ENCODE peak calls at places on chromosomes 12 and 14, in five cellular contexts. P, R, V, L and T are unnamed samples.

GRCh38 chr12:117530796-117531195 is 169.4 kb upstream of the NOS1 start:
- DNase-seq in P (no peak), R (no peak), V (no peak), L (no peak), T (no peak)

GRCh38 chr12:48077111-48077510 is 28.8 kb downstream of the SENP1 start:
- DNase-seq in P (no peak), R (no peak), V (no peak), L (no peak), T (no peak)

GRCh38 chr12:2829275-2829674 is 5.6 kb downstream of the NRIP2 start:
- DNase-seq in P (no peak), R (no peak), V (no peak), L (no peak), T (no peak)

GRCh38 chr12:51639361-51639760 is 48.3 kb downstream of the SCN8A start:
- DNase-seq in P (no peak), R (no peak), V (no peak), L (no peak), T (no peak)

GRCh38 chr12:57488397-57489156 is 709 bp downstream of the MARS1 start:
- DNase-seq in P (no peak), R (no peak), V (peak; percentile 41), L (peak; percentile 64), T (no peak)

GRCh38 chr12:93336344-93336743 is 41.4 kb upstream of the NUDT4 start:
- DNase-seq in P (no peak), R (no peak), V (no peak), L (no peak), T (peak; percentile 85)

GRCh38 chr12:51383281-51383905 is 7.8 kb downstream of the GALNT6 start:
- DNase-seq in P (no peak), R (no peak), V (no peak), L (no peak), T (no peak)

GRCh38 chr12:57372233-57372632 is 58.6 kb downstream of the R3HDM2 start:
- DNase-seq in P (no peak), R (no peak), V (no peak), L (no peak), T (peak; percentile 60)

GRCh38 chr12:32558941-32559340 is 120.2 kb upstream of the DNM1L start:
- DNase-seq in P (peak; percentile 69), R (no peak), V (no peak), L (no peak), T (no peak)

GRCh38 chr12:104957388-104958008 is 592 bp downstream of the SLC41A2 start:
- DNase-seq in P (no peak), R (peak; percentile 18), V (no peak), L (no peak), T (no peak)

GRCh38 chr12:111858186-111858585 is 16.2 kb downstream of the MAPKAPK5 start:
- DNase-seq in P (no peak), R (no peak), V (no peak), L (no peak), T (no peak)

GRCh38 chr14:54777395-54777794 is 125.2 kb downstream of the GCH1 start:
- DNase-seq in P (no peak), R (no peak), V (no peak), L (no peak), T (no peak)
- H3K36me3 ChIP-seq in P (peaks cover 32% of the 10 kb centered on the region), R (peaks cover 58% of the 10 kb centered on the region), V (peaks cover 25% of the 10 kb centered on the region), L (peaks cover 5% of the 10 kb centered on the region), T (peaks cover 34% of the 10 kb centered on the region)

GRCh38 chr12:264269-264668 is 1.6 kb upstream of the SLC6A13 start:
- DNase-seq in P (no peak), R (no peak), V (no peak), L (no peak), T (peak; percentile 59)

GRCh38 chr12:265096-265495 is 2.5 kb upstream of the SLC6A13 start:
- DNase-seq in P (no peak), R (no peak), V (no peak), L (no peak), T (no peak)

GRCh38 chr12:262113-262512 is 523 bp downstream of the SLC6A13 start:
- DNase-seq in P (no peak), R (no peak), V (no peak), L (no peak), T (no peak)

GRCh38 chr12:263574-263973 is 938 bp upstream of the SLC6A13 start:
- DNase-seq in P (no peak), R (no peak), V (no peak), L (no peak), T (no peak)

DNA sequence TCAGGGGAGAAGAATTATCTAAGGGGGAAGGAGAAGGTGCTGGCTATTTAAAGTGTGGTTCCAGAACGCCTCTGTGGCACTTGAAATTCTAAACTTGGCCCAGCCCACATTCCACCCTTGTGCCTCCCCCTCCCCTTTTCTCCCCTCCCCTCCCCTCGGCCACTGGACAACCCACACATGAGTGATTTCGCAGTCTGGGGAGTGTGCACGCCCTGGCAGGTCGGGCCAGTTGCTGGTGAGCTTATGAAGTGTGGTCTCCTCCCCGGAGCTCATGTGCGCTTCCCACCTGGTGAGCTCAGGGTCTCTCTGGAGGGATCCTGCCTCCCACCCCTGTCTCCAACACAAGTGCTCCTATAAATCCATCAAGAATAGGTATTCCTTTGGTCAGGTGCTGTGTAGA is at the start of gene SLC6A13:
- DNase-seq in P (no peak), R (no peak), V (no peak), L (no peak), T (no peak)
- H3K4me3 ChIP-seq in P (no peak within 1 kb of the TSS), R (no peak within 1 kb of the TSS), V (no peak within 1 kb of the TSS), L (no peak within 1 kb of the TSS), T (no peak within 1 kb of the TSS)

GRCh38 chr12:6613015-6613775 is 6.0 kb upstream of the CHD4 start:
- DNase-seq in P (peak; percentile 54), R (peak; percentile 74), V (peak; percentile 68), L (peak; percentile 88), T (peak; percentile 84)
- TF ChIP-seq CTCF in P (peak; percentile 8), R (no peak), V (no peak), L (no peak), T (no peak)

GRCh38 chr14:50778757-50779483 is 52.0 kb downstream of the NIN start:
- DNase-seq in P (no peak), R (no peak), V (no peak), L (no peak), T (no peak)

GRCh38 chr14:50775357-50775756 is 55.6 kb downstream of the NIN start:
- DNase-seq in P (peak; percentile 89), R (no peak), V (no peak), L (no peak), T (peak; percentile 75)

GRCh38 chr14:50774542-50775267 is 56.3 kb downstream of the NIN start:
- DNase-seq in P (no peak), R (no peak), V (no peak), L (no peak), T (no peak)

GRCh38 chr14:50773632-50774541 is 57.1 kb downstream of the NIN start:
- DNase-seq in P (no peak), R (no peak), V (peak; percentile 60), L (no peak), T (peak; percentile 50)

GRCh38 chr14:50776522-50776921 is 54.4 kb downstream of the NIN start:
- DNase-seq in P (no peak), R (no peak), V (no peak), L (no peak), T (no peak)
- H3K36me3 ChIP-seq in P (no peaks in the 10 kb centered on the region), R (peaks cover 44% of the 10 kb centered on the region), V (no peaks in the 10 kb centered on the region), L (peaks cover 52% of the 10 kb centered on the region), T (peaks cover 6% of the 10 kb centered on the region)

GRCh38 chr12:21773799-21774198 is 707 bp downstream of the KCNJ8 start:
- DNase-seq in P (no peak), R (no peak), V (no peak), L (no peak), T (no peak)
- H3K4me3 ChIP-seq in P (peak overlapping the region; percentile 60), R (peak overlapping the region; percentile 76), V (no peak overlapping the region), L (peak overlapping the region; percentile 32), T (peak overlapping the region; percentile 56)

DNA sequence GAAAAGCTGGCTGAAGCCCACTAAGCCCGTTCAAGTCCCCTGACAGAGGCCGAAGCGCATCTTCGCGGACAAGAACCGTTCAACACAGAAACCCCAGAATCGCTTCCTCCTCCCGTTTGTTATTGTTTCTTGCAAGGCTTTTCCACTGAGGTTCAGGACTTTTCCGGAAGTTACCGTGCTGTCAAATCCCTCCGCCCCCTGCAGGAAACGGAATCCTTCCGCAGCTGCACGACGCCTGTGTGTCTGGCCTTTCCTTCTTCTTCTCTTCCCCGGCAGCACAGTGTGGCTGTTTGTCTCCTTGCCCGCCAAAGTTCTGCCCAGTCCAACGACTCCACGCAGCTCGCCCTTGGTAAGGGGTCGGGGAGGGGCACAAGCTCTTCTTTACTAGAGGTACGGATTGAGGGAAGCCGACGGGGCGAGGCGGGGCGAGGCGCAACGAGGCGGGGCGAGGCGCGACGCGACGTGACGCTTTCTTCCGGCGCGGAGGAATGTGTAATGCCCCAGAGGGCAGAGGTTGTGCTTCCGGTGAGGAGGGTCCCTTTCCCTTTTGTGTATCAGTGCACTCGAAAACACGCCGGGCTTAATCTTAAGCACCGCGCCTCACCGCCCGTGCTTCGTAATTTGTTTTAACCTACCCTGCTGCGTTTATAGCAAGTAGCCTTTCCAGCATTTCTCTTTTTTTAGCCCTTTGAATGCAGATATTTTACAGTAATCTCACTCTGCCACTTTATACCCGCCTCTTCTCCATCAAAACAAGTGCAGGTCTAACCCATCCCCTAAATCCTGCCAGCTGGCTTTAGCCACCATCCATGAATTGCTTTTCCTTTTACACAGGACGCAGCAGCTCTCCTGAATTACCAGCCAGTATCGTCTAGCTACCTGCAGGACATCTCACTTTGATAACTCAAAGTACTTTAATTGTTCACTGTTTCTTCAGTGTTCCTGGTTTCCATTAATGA is at the start of gene KDM5A:
- DNase-seq in P (peak; percentile 41), R (peak; percentile 90), V (peak; percentile 78), L (peak; percentile 95), T (peak; percentile 96)
- TF ChIP-seq CTCF in P (no peak), R (peak; percentile 18), V (no peak), L (peak; percentile 15), T (no peak)